ENCODE peak calls at places on chromosome 1, in seven cellular contexts. M is breast epithelium, A is uterus, Q is HCT116, E is heart left ventricle, V is stomach, G is esophagus squamous epithelium. D is an unnamed sample.

GRCh38 chr1:198986041-198986440 is 347.2 kb downstream of the PTPRC start:
- DNase-seq in M (no peak), A (no peak), Q (no peak), E (no peak), V (no peak), G (no peak), D (no peak)

GRCh38 chr1:99457381-99458165 is 188.3 kb upstream of the PALMD start:
- DNase-seq in M (no peak), A (no peak), Q (no peak), E (no peak), V (no peak), G (no peak), D (no peak)

GRCh38 chr1:53560572-53561487 is 101.6 kb downstream of the DMRTB1 start:
- DNase-seq in M (no peak), A (peak), Q (no peak), E (peak), V (no peak), G (no peak), D (no peak)

GRCh38 chr1:212987702-212988322 is 27.9 kb downstream of the ANGEL2 start:
- DNase-seq in M (no peak), A (no peak), Q (no peak), E (no peak), V (no peak), G (no peak), D (no peak)

GRCh38 chr1:234781241-234782056 is 171.5 kb upstream of the IRF2BP2 start:
- DNase-seq in M (no peak), A (no peak), Q (no peak), E (peak), V (no peak), G (no peak), D (no peak)

GRCh38 chr1:1132042-1132927 is 16.4 kb upstream of the C1orf159 start:
- DNase-seq in M (peak), A (no peak), Q (no peak), E (no peak), V (peak), G (no peak), D (no peak)

GRCh38 chr1:30046751-30047150 is 676.6 kb downstream of the MATN1 start:
- DNase-seq in M (no peak), A (no peak), Q (no peak), E (no peak), V (peak), G (no peak), D (peak)

GRCh38 chr1:54709547-54710292 is 5.9 kb upstream of the TTC4 start:
- DNase-seq in M (no peak), A (no peak), Q (no peak), E (no peak), V (no peak), G (no peak), D (peak)

GRCh38 chr1:198656500-198656932 is 17.7 kb downstream of the PTPRC start:
- DNase-seq in M (no peak), A (peak), Q (no peak), E (peak), V (peak), G (no peak), D (peak)

GRCh38 chr1:50060279-50060678 is 36.5 kb upstream of the AGBL4 start:
- DNase-seq in M (no peak), A (no peak), Q (no peak), E (no peak), V (no peak), G (no peak), D (no peak)

GRCh38 chr1:183470147-183470960 is 1.9 kb upstream of the SMG7 start:
- DNase-seq in M (peak), A (peak), Q (peak), E (peak), V (peak), G (peak), D (peak)

GRCh38 chr1:48916121-48917069 is 139.7 kb upstream of the BEND5 start:
- DNase-seq in M (no peak), A (no peak), Q (peak), E (no peak), V (no peak), G (no peak), D (no peak)

GRCh38 chr1:212225871-212226302 is 59.3 kb upstream of the PPP2R5A start:
- DNase-seq in M (no peak), A (no peak), Q (no peak), E (no peak), V (no peak), G (no peak), D (no peak)

GRCh38 chr1:8462298-8462946 is 144.5 kb downstream of the SLC45A1 start:
- DNase-seq in M (no peak), A (no peak), Q (no peak), E (no peak), V (no peak), G (no peak), D (no peak)

GRCh38 chr1:153548722-153549695 is at the start of gene S100A3:
- DNase-seq in M (no peak), A (peak), Q (no peak), E (peak), V (peak), G (no peak), D (peak)
- TF ChIP-seq CTCF in M (peak), A (no peak), Q (no peak), E (no peak), V (no peak), G (no peak), D (no peak)

GRCh38 chr1:109493805-109494539 is at the start of gene CYB561D1:
- DNase-seq in M (peak), A (peak), Q (peak), E (peak), V (peak), G (peak), D (peak)
- TF ChIP-seq POLR2A in M (no peak), A (peak), Q (peak), E (peak), V (peak), G (peak), D (no peak)

GRCh38 chr1:167496962-167497619 is 21.2 kb downstream of the CD247 start:
- DNase-seq in M (no peak), A (no peak), Q (no peak), E (no peak), V (no peak), G (no peak), D (peak)

GRCh38 chr1:167500283-167500860 is 18.0 kb downstream of the CD247 start:
- DNase-seq in M (no peak), A (no peak), Q (no peak), E (no peak), V (no peak), G (no peak), D (no peak)

GRCh38 chr1:167499657-167500056 is 18.7 kb downstream of the CD247 start:
- DNase-seq in M (no peak), A (no peak), Q (no peak), E (no peak), V (no peak), G (no peak), D (no peak)

GRCh38 chr1:167501513-167502191 is 16.7 kb downstream of the CD247 start:
- DNase-seq in M (no peak), A (no peak), Q (no peak), E (no peak), V (no peak), G (no peak), D (no peak)

GRCh38 chr1:167499106-167499505 is 19.2 kb downstream of the CD247 start:
- DNase-seq in M (no peak), A (no peak), Q (no peak), E (no peak), V (no peak), G (no peak), D (no peak)
- H3K4me3 ChIP-seq in M (no peak), A (no peak), Q (no peak), E (no peak), V (no peak), G (no peak), D (no peak)

GRCh38 chr1:44031900-44032817 is 897 bp upstream of the SLC6A9 start:
- DNase-seq in M (peak), A (no peak), Q (no peak), E (no peak), V (peak), G (no peak), D (no peak)

GRCh38 chr1:44031051-44031899 is at the start of gene SLC6A9:
- DNase-seq in M (peak), A (peak), Q (no peak), E (peak), V (peak), G (no peak), D (peak)

GRCh38 chr1:44029260-44029910 is 1.9 kb downstream of the SLC6A9 start:
- DNase-seq in M (no peak), A (no peak), Q (no peak), E (no peak), V (no peak), G (no peak), D (no peak)

GRCh38 chr1:44029911-44030605 is 1.2 kb downstream of the SLC6A9 start:
- DNase-seq in M (peak), A (peak), Q (peak), E (peak), V (peak), G (peak), D (peak)

GRCh38 chr1:44030606-44031050 is 634 bp downstream of the SLC6A9 start:
- DNase-seq in M (peak), A (peak), Q (no peak), E (peak), V (no peak), G (no peak), D (no peak)
- TF ChIP-seq CTCF in M (no peak), A (no peak), Q (no peak), E (no peak), V (no peak), G (no peak), D (no peak)

GRCh38 chr1:214451591-214451990 is 99.8 kb downstream of the PTPN14 start:
- DNase-seq in M (no peak), A (no peak), Q (no peak), E (no peak), V (no peak), G (no peak), D (no peak)

GRCh38 chr1:214453109-214453722 is 98.2 kb downstream of the PTPN14 start:
- DNase-seq in M (no peak), A (no peak), Q (no peak), E (no peak), V (no peak), G (no peak), D (no peak)

GRCh38 chr1:214452152-214452806 is 99.1 kb downstream of the PTPN14 start:
- DNase-seq in M (no peak), A (no peak), Q (no peak), E (no peak), V (no peak), G (no peak), D (no peak)

GRCh38 chr1:214455971-214456867 is 95.2 kb downstream of the PTPN14 start:
- DNase-seq in M (no peak), A (no peak), Q (no peak), E (no peak), V (no peak), G (no peak), D (no peak)

GRCh38 chr1:214454619-214455396 is 96.6 kb downstream of the PTPN14 start:
- DNase-seq in M (no peak), A (no peak), Q (no peak), E (no peak), V (no peak), G (no peak), D (no peak)
- TF ChIP-seq POLR2A in M (no peak), A (no peak), Q (no peak), E (no peak), V (no peak), G (no peak), D (no peak)

GRCh38 chr1:205627956-205628355 is 3.9 kb downstream of the ELK4 start:
- DNase-seq in M (no peak), A (no peak), Q (no peak), E (no peak), V (no peak), G (no peak), D (no peak)

GRCh38 chr1:205631010-205631726 is 643 bp downstream of the ELK4 start:
- DNase-seq in M (peak), A (peak), Q (peak), E (peak), V (peak), G (peak), D (peak)

GRCh38 chr1:205630241-205630640 is 1.6 kb downstream of the ELK4 start:
- DNase-seq in M (no peak), A (no peak), Q (no peak), E (no peak), V (no peak), G (no peak), D (no peak)

GRCh38 chr1:205630651-205631009 is 1.2 kb downstream of the ELK4 start:
- DNase-seq in M (no peak), A (no peak), Q (no peak), E (no peak), V (no peak), G (no peak), D (no peak)

GRCh38 chr1:205629751-205630150 is 2.1 kb downstream of the ELK4 start:
- DNase-seq in M (no peak), A (no peak), Q (no peak), E (no peak), V (no peak), G (no peak), D (no peak)
- H3K4me3 ChIP-seq in M (no peak), A (no peak), Q (peak), E (peak), V (no peak), G (no peak), D (no peak)

GRCh38 chr1:58618303-58618702 is 41.3 kb upstream of the TACSTD2 start:
- DNase-seq in M (peak), A (peak), Q (no peak), E (peak), V (peak), G (peak), D (peak)
- TF ChIP-seq CTCF in M (no peak), A (no peak), Q (no peak), E (no peak), V (no peak), G (no peak), D (no peak)